ENCODE peak calls at places on chromosomes 16 and 17, in seven cellular contexts. K is transverse colon, D is body of pancreas, I is breast epithelium, E is uterus, C is lower leg skin, J is sigmoid colon. O is an unnamed sample.

GRCh38 chr16:30997887-30998711 is 12.3 kb downstream of the STX1B start:
- DNase-seq in K (no peak), D (no peak), I (no peak), E (peak), C (no peak), J (no peak), O (no peak)

GRCh38 chr16:87352818-87353217 is 30.8 kb downstream of the FBXO31 start:
- DNase-seq in K (no peak), D (no peak), I (no peak), E (no peak), C (no peak), J (no peak), O (no peak)

GRCh38 chr16:9268446-9268845 is 177.0 kb downstream of the HAPSTR1 start:
- DNase-seq in K (no peak), D (no peak), I (no peak), E (no peak), C (no peak), J (no peak), O (no peak)

GRCh38 chr16:52912565-52913173 is 140.0 kb downstream of the CHD9NB start:
- DNase-seq in K (peak), D (peak), I (peak), E (peak), C (no peak), J (no peak), O (peak)

GRCh38 chr16:35173295-35173694 is 1713.9 kb downstream of the TP53TG3F start:
- DNase-seq in K (no peak), D (no peak), I (no peak), E (no peak), C (no peak), J (peak), O (no peak)

GRCh38 chr17:35871415-35871814 is 2.7 kb upstream of the HEATR9 start:
- DNase-seq in K (no peak), D (no peak), I (no peak), E (no peak), C (no peak), J (no peak), O (no peak)

GRCh38 chr17:63150466-63150865 is 184.4 kb downstream of the TANC2 start:
- DNase-seq in K (no peak), D (no peak), I (no peak), E (no peak), C (no peak), J (no peak), O (no peak)

GRCh38 chr17:48871551-48872351 is 20.8 kb upstream of the ATP5MC1 start:
- DNase-seq in K (peak), D (peak), I (no peak), E (peak), C (no peak), J (no peak), O (no peak)

GRCh38 chr16:15952265-15952711 is 2.9 kb downstream of the ABCC1 start:
- DNase-seq in K (no peak), D (no peak), I (no peak), E (no peak), C (no peak), J (no peak), O (peak)

GRCh38 chr16:57192146-57192545 is 6.0 kb downstream of the RSPRY1 start:
- DNase-seq in K (no peak), D (no peak), I (no peak), E (no peak), C (no peak), J (no peak), O (no peak)

GRCh38 chr17:29349409-29349808 is 40.8 kb upstream of the TAOK1 start:
- DNase-seq in K (no peak), D (no peak), I (no peak), E (no peak), C (no peak), J (no peak), O (no peak)

GRCh38 chr17:17708301-17708700 is 27.0 kb downstream of the RAI1 start:
- DNase-seq in K (no peak), D (no peak), I (no peak), E (no peak), C (no peak), J (no peak), O (no peak)

GRCh38 chr17:17710355-17710727 is 29.1 kb downstream of the RAI1 start:
- DNase-seq in K (no peak), D (no peak), I (no peak), E (no peak), C (no peak), J (no peak), O (no peak)

GRCh38 chr17:17708816-17709215 is 27.6 kb downstream of the RAI1 start:
- DNase-seq in K (no peak), D (no peak), I (no peak), E (no peak), C (no peak), J (no peak), O (no peak)

GRCh38 chr17:17710728-17711541 is 29.7 kb downstream of the RAI1 start:
- DNase-seq in K (peak), D (peak), I (peak), E (peak), C (no peak), J (peak), O (no peak)

GRCh38 chr17:17709815-17710321 is 28.6 kb downstream of the RAI1 start:
- DNase-seq in K (no peak), D (no peak), I (no peak), E (no peak), C (no peak), J (no peak), O (no peak)
- TF ChIP-seq POLR2A in K (no peak), D (no peak), I (no peak), E (no peak), C (no peak), J (no peak), O (no peak)

GRCh38 chr16:85913141-85913601 is 14.2 kb downstream of the IRF8 start:
- DNase-seq in K (no peak), D (no peak), I (no peak), E (no peak), C (no peak), J (no peak), O (no peak)

GRCh38 chr16:85915125-85915845 is 16.3 kb downstream of the IRF8 start:
- DNase-seq in K (no peak), D (no peak), I (no peak), E (no peak), C (no peak), J (no peak), O (no peak)

GRCh38 chr16:85916141-85916890 is 17.4 kb downstream of the IRF8 start:
- DNase-seq in K (peak), D (peak), I (no peak), E (no peak), C (no peak), J (no peak), O (peak)

GRCh38 chr16:85913688-85914422 is 14.9 kb downstream of the IRF8 start:
- DNase-seq in K (no peak), D (no peak), I (no peak), E (no peak), C (no peak), J (no peak), O (no peak)

GRCh38 chr16:85914423-85914794 is 15.4 kb downstream of the IRF8 start:
- DNase-seq in K (no peak), D (no peak), I (no peak), E (no peak), C (no peak), J (no peak), O (no peak)
- TF ChIP-seq POLR2A in K (no peak), D (no peak), I (no peak), E (no peak), C (no peak), J (no peak), O (no peak)

DNA sequence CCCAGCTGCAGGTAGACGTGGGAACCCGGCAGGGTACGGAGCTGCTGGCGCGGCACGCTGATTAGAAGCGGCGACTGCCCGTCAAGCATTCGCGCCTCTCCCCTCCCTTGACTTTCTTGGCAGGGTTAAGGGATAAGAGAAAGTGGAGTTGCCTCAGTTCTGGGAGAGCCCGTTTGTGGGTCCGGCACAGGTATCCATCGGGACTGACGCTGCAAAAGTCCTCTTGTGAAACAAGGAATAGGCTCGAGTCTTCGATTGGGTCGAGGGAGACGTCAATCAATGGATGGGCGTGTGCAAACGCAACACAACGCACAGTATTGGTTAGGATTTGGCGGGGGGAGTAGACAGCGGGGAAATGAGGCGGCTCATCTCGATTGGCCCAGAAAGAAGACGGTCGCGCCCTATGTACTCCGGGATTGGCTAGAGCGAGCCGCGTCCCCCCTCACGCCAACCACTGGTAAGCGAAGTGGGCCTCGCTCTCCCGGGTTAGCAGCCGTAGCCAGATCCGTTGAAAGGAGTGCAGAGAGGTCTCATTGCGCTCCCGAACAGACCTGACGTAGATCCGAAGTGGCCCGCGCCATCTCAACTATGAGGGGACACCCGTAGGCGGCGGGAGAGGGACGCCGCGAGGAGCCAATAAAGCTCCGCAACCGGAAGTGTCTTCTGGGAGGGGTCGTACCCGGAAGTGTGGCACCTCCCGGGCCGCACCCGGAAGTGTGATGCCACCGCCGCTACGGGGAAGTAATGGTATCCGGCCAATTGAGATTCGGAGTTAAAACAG is at the start of gene MON1B:
- DNase-seq in K (peak), D (peak), I (peak), E (peak), C (peak), J (peak), O (peak)
- TF ChIP-seq POLR2A in K (peak), D (peak), I (peak), E (peak), C (no peak), J (peak), O (peak)

DNA sequence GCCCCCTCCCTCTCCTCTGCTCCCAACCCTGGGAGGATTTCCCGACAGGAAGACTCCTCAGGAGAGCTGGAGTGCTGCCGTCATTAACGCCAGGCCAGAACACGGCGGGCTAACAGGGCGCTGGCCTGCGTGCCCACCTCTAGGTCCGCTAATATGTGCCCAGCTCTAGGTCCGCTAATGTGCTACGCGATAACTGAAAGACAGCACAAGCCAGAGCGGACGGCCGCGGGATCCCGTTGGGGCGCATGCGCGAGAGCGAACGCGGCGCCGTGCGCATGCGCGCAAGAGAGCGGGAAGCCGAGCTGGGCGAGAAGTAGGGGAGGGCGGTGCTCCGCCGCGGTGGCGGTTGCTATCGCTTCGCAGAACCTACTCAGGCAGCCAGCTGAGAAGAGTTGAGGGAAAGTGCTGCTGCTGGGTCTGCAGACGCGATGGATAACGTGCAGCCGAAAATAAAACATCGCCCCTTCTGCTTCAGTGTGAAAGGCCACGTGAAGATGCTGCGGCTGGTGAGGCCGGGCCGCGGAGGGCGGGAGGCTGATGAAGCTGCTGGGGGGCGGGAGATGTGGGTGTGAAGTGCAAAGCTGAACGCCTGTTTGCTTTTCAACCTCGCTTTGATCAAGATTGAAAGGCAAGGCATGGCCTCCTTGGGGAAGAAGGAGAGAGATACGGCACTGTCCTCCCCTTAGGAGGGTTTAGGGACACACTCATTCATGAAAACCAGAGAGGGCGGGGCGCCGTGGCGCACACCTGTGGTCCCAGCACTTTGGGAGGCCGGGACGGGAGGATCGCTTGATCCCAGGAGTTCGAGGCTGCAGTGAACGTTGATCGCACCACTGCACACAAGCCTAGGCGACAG is at the start of gene CKLF:
- DNase-seq in K (peak), D (peak), I (peak), E (peak), C (peak), J (peak), O (peak)
- TF ChIP-seq POLR2A in K (peak), D (peak), I (peak), E (peak), C (no peak), J (peak), O (peak)

GRCh38 chr16:66036162-66036561 is 330.3 kb upstream of the CDH5 start:
- DNase-seq in K (no peak), D (no peak), I (no peak), E (no peak), C (peak), J (no peak), O (no peak)
- TF ChIP-seq POLR2A in K (no peak), D (no peak), I (no peak), E (no peak), C (no peak), J (no peak), O (no peak)

GRCh38 chr17:49928126-49928800 is 40.7 kb upstream of the DLX4 start:
- DNase-seq in K (no peak), D (no peak), I (no peak), E (no peak), C (no peak), J (no peak), O (no peak)
- TF ChIP-seq POLR2A in K (no peak), D (no peak), I (no peak), E (no peak), C (no peak), J (no peak), O (no peak)

GRCh38 chr17:81902023-81902652 is at the start of gene NPB:
- DNase-seq in K (no peak), D (no peak), I (no peak), E (no peak), C (no peak), J (no peak), O (peak)

GRCh38 chr17:81898885-81899284 is 3.2 kb upstream of the NPB start:
- DNase-seq in K (no peak), D (no peak), I (no peak), E (no peak), C (no peak), J (no peak), O (no peak)

GRCh38 chr17:81901167-81902022 is 643 bp upstream of the NPB start:
- DNase-seq in K (no peak), D (no peak), I (no peak), E (no peak), C (no peak), J (no peak), O (no peak)

GRCh38 chr17:81899514-81900166 is 2.4 kb upstream of the NPB start:
- DNase-seq in K (no peak), D (no peak), I (no peak), E (no peak), C (no peak), J (no peak), O (no peak)

DNA sequence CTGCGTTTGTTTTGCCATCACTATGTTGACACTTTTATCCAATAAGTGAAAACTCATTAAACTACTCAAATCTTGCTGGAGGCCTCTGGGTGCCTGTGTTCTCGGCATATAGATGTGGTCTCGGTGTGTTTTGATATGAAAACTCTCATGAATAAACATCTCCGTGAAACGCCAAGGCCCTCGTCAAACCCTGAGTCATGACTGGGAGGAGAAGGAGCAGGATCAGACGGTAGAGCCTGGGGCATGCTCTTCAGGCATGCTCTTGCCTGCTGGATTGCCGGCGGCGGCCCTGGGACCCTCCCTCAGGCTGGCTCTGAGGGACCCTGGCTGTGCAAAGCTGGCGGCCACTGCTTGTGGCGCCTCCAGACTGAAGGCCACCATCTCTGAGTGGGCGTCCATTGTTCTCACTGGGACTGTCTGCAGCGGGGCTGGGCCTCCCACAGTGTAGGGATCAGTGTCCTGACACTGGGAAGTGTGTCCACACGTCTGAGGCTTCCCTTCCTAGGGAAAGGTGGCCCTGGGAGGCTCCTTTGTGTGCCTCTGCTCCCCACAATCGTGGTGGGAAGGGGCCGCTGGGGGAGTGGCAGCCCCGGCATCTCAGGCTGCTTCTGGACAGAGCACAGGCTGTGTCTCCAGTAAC is 1.7 kb upstream of the NPB start:
- DNase-seq in K (no peak), D (no peak), I (no peak), E (no peak), C (no peak), J (no peak), O (no peak)
- TF ChIP-seq POLR2A in K (no peak), D (no peak), I (no peak), E (no peak), C (no peak), J (no peak), O (peak)

GRCh38 chr17:50684612-50685333 is 22.9 kb downstream of the ANKRD40 start:
- DNase-seq in K (peak), D (peak), I (no peak), E (no peak), C (no peak), J (peak), O (no peak)
- TF ChIP-seq POLR2A in K (peak), D (no peak), I (no peak), E (no peak), C (no peak), J (no peak), O (no peak)

DNA sequence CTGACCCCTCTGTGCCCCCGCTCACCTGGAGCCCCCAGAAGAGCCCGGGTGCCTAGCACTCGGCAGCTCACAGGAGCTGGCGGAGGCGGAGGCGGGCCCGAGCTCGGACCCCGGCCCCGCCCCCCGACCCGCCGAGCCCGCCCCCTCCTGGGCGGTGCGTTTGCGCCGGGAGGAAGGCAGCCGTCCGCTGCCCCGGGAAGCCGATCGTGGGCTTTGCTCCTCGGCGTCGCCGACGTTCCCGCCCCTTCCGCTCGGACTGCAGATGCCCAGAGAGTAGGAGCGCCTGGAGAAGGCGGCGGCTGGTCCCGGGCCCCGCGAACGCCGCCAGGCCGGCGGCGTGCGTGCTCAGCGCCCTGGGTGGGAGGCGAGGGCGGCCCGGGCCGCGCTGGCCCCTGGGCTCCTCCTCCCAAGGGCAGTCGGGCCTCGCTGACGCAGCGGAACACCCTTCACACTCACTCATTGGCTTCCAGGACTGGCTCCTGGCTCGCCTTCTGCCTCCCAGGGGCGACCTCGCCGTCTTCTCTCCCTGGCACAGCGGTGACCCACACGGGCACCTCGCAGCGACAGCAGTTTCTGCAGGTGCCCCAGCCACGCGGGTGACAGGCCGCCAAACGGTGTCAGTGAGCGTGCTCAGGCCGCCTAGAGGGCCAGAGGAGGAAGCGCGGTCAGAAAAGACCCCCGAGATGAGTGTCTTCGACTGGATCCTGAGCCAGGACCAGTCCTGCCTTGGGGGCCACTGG is at the start of gene PLSCR3:
- DNase-seq in K (peak), D (peak), I (peak), E (peak), C (peak), J (peak), O (peak)
- TF ChIP-seq POLR2A in K (peak), D (peak), I (peak), E (peak), C (peak), J (peak), O (peak)